ENCODE peak calls at places on chromosomes 11 and 22, in six cellular contexts. One of them, this sample, is unnamed.

GRCh38 chr11:6745465-6746015 is 26.2 kb downstream of the OR2AG2 start:
- DNase-seq in pulmonary artery endothelial cell: no peak
- DNase-seq in activated naive CD4-positive, alpha-beta T cell: no peak
- DNase-seq in MV-4-11: peak
- DNase-seq in stimulated activated CD8-positive, alpha-beta memory T cell treated with anti-CD3 and anti-CD28 coated beads, Interleukin-4, amount 100 ng/mL, for 1 hour: no peak
- DNase-seq in AG04449: no peak
- DNase-seq in this sample: no peak

GRCh38 chr11:6402561-6402981 is 12.3 kb downstream of the SMPD1 start:
- DNase-seq in MV-4-11: peak
- DNase-seq in pulmonary artery endothelial cell: no peak
- DNase-seq in AG04449: no peak
- DNase-seq in activated naive CD4-positive, alpha-beta T cell: peak
- DNase-seq in stimulated activated CD8-positive, alpha-beta memory T cell treated with anti-CD3 and anti-CD28 coated beads, Interleukin-4, amount 100 ng/mL, for 1 hour: no peak
- DNase-seq in this sample: no peak

GRCh38 chr22:43820671-43821305 is 8.7 kb upstream of the EFCAB6 start:
- DNase-seq in pulmonary artery endothelial cell: no peak
- DNase-seq in AG04449: no peak
- DNase-seq in stimulated activated CD8-positive, alpha-beta memory T cell treated with anti-CD3 and anti-CD28 coated beads, Interleukin-4, amount 100 ng/mL, for 1 hour: no peak
- DNase-seq in activated naive CD4-positive, alpha-beta T cell: no peak
- DNase-seq in MV-4-11: no peak
- DNase-seq in this sample: no peak

GRCh38 chr11:33135216-33135615 is 26.1 kb downstream of the CSTF3 start:
- DNase-seq in MV-4-11: no peak
- DNase-seq in AG04449: peak
- DNase-seq in stimulated activated CD8-positive, alpha-beta memory T cell treated with anti-CD3 and anti-CD28 coated beads, Interleukin-4, amount 100 ng/mL, for 1 hour: no peak
- DNase-seq in activated naive CD4-positive, alpha-beta T cell: no peak
- DNase-seq in pulmonary artery endothelial cell: no peak
- DNase-seq in this sample: peak

GRCh38 chr22:36301851-36302250 is 48.9 kb downstream of the APOL1 start:
- DNase-seq in activated naive CD4-positive, alpha-beta T cell: no peak
- DNase-seq in pulmonary artery endothelial cell: no peak
- DNase-seq in AG04449: peak
- DNase-seq in MV-4-11: no peak
- DNase-seq in stimulated activated CD8-positive, alpha-beta memory T cell treated with anti-CD3 and anti-CD28 coated beads, Interleukin-4, amount 100 ng/mL, for 1 hour: no peak
- DNase-seq in this sample: peak

GRCh38 chr11:8831861-8832260 is 79.1 kb upstream of the AKIP1 start:
- DNase-seq in MV-4-11: no peak
- DNase-seq in pulmonary artery endothelial cell: no peak
- DNase-seq in activated naive CD4-positive, alpha-beta T cell: no peak
- DNase-seq in AG04449: no peak
- DNase-seq in stimulated activated CD8-positive, alpha-beta memory T cell treated with anti-CD3 and anti-CD28 coated beads, Interleukin-4, amount 100 ng/mL, for 1 hour: no peak
- DNase-seq in this sample: no peak

GRCh38 chr22:28822930-28823481 is 22.6 kb upstream of the XBP1 start:
- DNase-seq in stimulated activated CD8-positive, alpha-beta memory T cell treated with anti-CD3 and anti-CD28 coated beads, Interleukin-4, amount 100 ng/mL, for 1 hour: no peak
- DNase-seq in MV-4-11: no peak
- DNase-seq in AG04449: no peak
- DNase-seq in pulmonary artery endothelial cell: no peak
- DNase-seq in activated naive CD4-positive, alpha-beta T cell: peak
- DNase-seq in this sample: no peak

GRCh38 chr11:70881948-70882715 is 370.2 kb downstream of the SHANK2 start:
- DNase-seq in activated naive CD4-positive, alpha-beta T cell: no peak
- DNase-seq in pulmonary artery endothelial cell: no peak
- DNase-seq in MV-4-11: no peak
- DNase-seq in stimulated activated CD8-positive, alpha-beta memory T cell treated with anti-CD3 and anti-CD28 coated beads, Interleukin-4, amount 100 ng/mL, for 1 hour: no peak
- DNase-seq in AG04449: no peak
- DNase-seq in this sample: no peak

GRCh38 chr22:44933829-44934735 is 75.7 kb downstream of the PHF21B start:
- DNase-seq in MV-4-11: no peak
- DNase-seq in stimulated activated CD8-positive, alpha-beta memory T cell treated with anti-CD3 and anti-CD28 coated beads, Interleukin-4, amount 100 ng/mL, for 1 hour: no peak
- DNase-seq in AG04449: no peak
- DNase-seq in pulmonary artery endothelial cell: no peak
- DNase-seq in activated naive CD4-positive, alpha-beta T cell: no peak
- DNase-seq in this sample: no peak

GRCh38 chr22:24035296-24035695 is 24.2 kb downstream of the CABIN1 start:
- DNase-seq in activated naive CD4-positive, alpha-beta T cell: no peak
- DNase-seq in pulmonary artery endothelial cell: no peak
- DNase-seq in MV-4-11: no peak
- DNase-seq in stimulated activated CD8-positive, alpha-beta memory T cell treated with anti-CD3 and anti-CD28 coated beads, Interleukin-4, amount 100 ng/mL, for 1 hour: no peak
- DNase-seq in AG04449: no peak
- DNase-seq in this sample: no peak

GRCh38 chr11:79570104-79570503 is 129.3 kb upstream of the TENM4 start:
- DNase-seq in stimulated activated CD8-positive, alpha-beta memory T cell treated with anti-CD3 and anti-CD28 coated beads, Interleukin-4, amount 100 ng/mL, for 1 hour: no peak
- DNase-seq in activated naive CD4-positive, alpha-beta T cell: no peak
- DNase-seq in pulmonary artery endothelial cell: no peak
- DNase-seq in MV-4-11: peak
- DNase-seq in AG04449: no peak
- DNase-seq in this sample: no peak

GRCh38 chr11:82577246-82577645 is 156.4 kb downstream of the FAM181B start:
- DNase-seq in MV-4-11: no peak
- DNase-seq in pulmonary artery endothelial cell: no peak
- DNase-seq in AG04449: no peak
- DNase-seq in stimulated activated CD8-positive, alpha-beta memory T cell treated with anti-CD3 and anti-CD28 coated beads, Interleukin-4, amount 100 ng/mL, for 1 hour: no peak
- DNase-seq in activated naive CD4-positive, alpha-beta T cell: no peak
- DNase-seq in this sample: no peak

GRCh38 chr22:24588370-24588755 is 4.5 kb downstream of the LRRC75B start:
- DNase-seq in AG04449: no peak
- DNase-seq in MV-4-11: no peak
- DNase-seq in pulmonary artery endothelial cell: no peak
- DNase-seq in stimulated activated CD8-positive, alpha-beta memory T cell treated with anti-CD3 and anti-CD28 coated beads, Interleukin-4, amount 100 ng/mL, for 1 hour: no peak
- DNase-seq in activated naive CD4-positive, alpha-beta T cell: no peak
- DNase-seq in this sample: peak

GRCh38 chr22:35431483-35432205 is 31.7 kb downstream of the MCM5 start:
- DNase-seq in pulmonary artery endothelial cell: no peak
- DNase-seq in AG04449: no peak
- DNase-seq in MV-4-11: no peak
- DNase-seq in activated naive CD4-positive, alpha-beta T cell: no peak
- DNase-seq in stimulated activated CD8-positive, alpha-beta memory T cell treated with anti-CD3 and anti-CD28 coated beads, Interleukin-4, amount 100 ng/mL, for 1 hour: no peak
- DNase-seq in this sample: no peak

GRCh38 chr11:66326261-66327111 is 9.6 kb upstream of the CD248 start:
- DNase-seq in MV-4-11: no peak
- DNase-seq in AG04449: no peak
- DNase-seq in stimulated activated CD8-positive, alpha-beta memory T cell treated with anti-CD3 and anti-CD28 coated beads, Interleukin-4, amount 100 ng/mL, for 1 hour: no peak
- DNase-seq in pulmonary artery endothelial cell: no peak
- DNase-seq in activated naive CD4-positive, alpha-beta T cell: peak
- DNase-seq in this sample: peak

GRCh38 chr11:61174275-61174674 is 13.0 kb upstream of the VPS37C start:
- DNase-seq in activated naive CD4-positive, alpha-beta T cell: no peak
- DNase-seq in AG04449: no peak
- DNase-seq in MV-4-11: no peak
- DNase-seq in stimulated activated CD8-positive, alpha-beta memory T cell treated with anti-CD3 and anti-CD28 coated beads, Interleukin-4, amount 100 ng/mL, for 1 hour: no peak
- DNase-seq in pulmonary artery endothelial cell: no peak
- DNase-seq in this sample: no peak

GRCh38 chr11:46896719-46897406 is 21.5 kb downstream of the LRP4 start:
- DNase-seq in stimulated activated CD8-positive, alpha-beta memory T cell treated with anti-CD3 and anti-CD28 coated beads, Interleukin-4, amount 100 ng/mL, for 1 hour: no peak
- DNase-seq in AG04449: no peak
- DNase-seq in activated naive CD4-positive, alpha-beta T cell: no peak
- DNase-seq in pulmonary artery endothelial cell: no peak
- DNase-seq in MV-4-11: peak
- DNase-seq in this sample: peak

GRCh38 chr11:106105986-106106385 is 28.5 kb downstream of the AASDHPPT start:
- DNase-seq in pulmonary artery endothelial cell: no peak
- DNase-seq in AG04449: no peak
- DNase-seq in MV-4-11: no peak
- DNase-seq in stimulated activated CD8-positive, alpha-beta memory T cell treated with anti-CD3 and anti-CD28 coated beads, Interleukin-4, amount 100 ng/mL, for 1 hour: no peak
- DNase-seq in activated naive CD4-positive, alpha-beta T cell: no peak
- DNase-seq in this sample: no peak

GRCh38 chr22:38921801-38922200 is 35.6 kb upstream of the APOBEC3A start:
- DNase-seq in AG04449: no peak
- DNase-seq in activated naive CD4-positive, alpha-beta T cell: no peak
- DNase-seq in MV-4-11: no peak
- DNase-seq in pulmonary artery endothelial cell: no peak
- DNase-seq in stimulated activated CD8-positive, alpha-beta memory T cell treated with anti-CD3 and anti-CD28 coated beads, Interleukin-4, amount 100 ng/mL, for 1 hour: no peak
- DNase-seq in this sample: no peak

GRCh38 chr22:28146401-28147304 is 227.6 kb upstream of the PITPNB start:
- DNase-seq in MV-4-11: no peak
- DNase-seq in pulmonary artery endothelial cell: no peak
- DNase-seq in stimulated activated CD8-positive, alpha-beta memory T cell treated with anti-CD3 and anti-CD28 coated beads, Interleukin-4, amount 100 ng/mL, for 1 hour: no peak
- DNase-seq in activated naive CD4-positive, alpha-beta T cell: no peak
- DNase-seq in AG04449: no peak
- DNase-seq in this sample: peak

GRCh38 chr22:37985751-37986281 is 1.5 kb upstream of the SOX10 start:
- DNase-seq in AG04449: no peak
- DNase-seq in MV-4-11: no peak
- DNase-seq in pulmonary artery endothelial cell: no peak
- DNase-seq in stimulated activated CD8-positive, alpha-beta memory T cell treated with anti-CD3 and anti-CD28 coated beads, Interleukin-4, amount 100 ng/mL, for 1 hour: no peak
- DNase-seq in activated naive CD4-positive, alpha-beta T cell: no peak
- DNase-seq in this sample: no peak

GRCh38 chr11:35649984-35650383 is 12.6 kb upstream of the TRIM44 start:
- DNase-seq in pulmonary artery endothelial cell: no peak
- DNase-seq in stimulated activated CD8-positive, alpha-beta memory T cell treated with anti-CD3 and anti-CD28 coated beads, Interleukin-4, amount 100 ng/mL, for 1 hour: no peak
- DNase-seq in activated naive CD4-positive, alpha-beta T cell: no peak
- DNase-seq in MV-4-11: no peak
- DNase-seq in AG04449: no peak
- DNase-seq in this sample: peak

GRCh38 chr11:61171907-61172306 is 10.7 kb upstream of the VPS37C start:
- DNase-seq in pulmonary artery endothelial cell: no peak
- DNase-seq in MV-4-11: no peak
- DNase-seq in stimulated activated CD8-positive, alpha-beta memory T cell treated with anti-CD3 and anti-CD28 coated beads, Interleukin-4, amount 100 ng/mL, for 1 hour: no peak
- DNase-seq in activated naive CD4-positive, alpha-beta T cell: no peak
- DNase-seq in AG04449: no peak
- DNase-seq in this sample: no peak

GRCh38 chr22:45709004-45709739 is 37.5 kb downstream of the ATXN10 start:
- DNase-seq in MV-4-11: peak
- DNase-seq in AG04449: no peak
- DNase-seq in activated naive CD4-positive, alpha-beta T cell: no peak
- DNase-seq in stimulated activated CD8-positive, alpha-beta memory T cell treated with anti-CD3 and anti-CD28 coated beads, Interleukin-4, amount 100 ng/mL, for 1 hour: no peak
- DNase-seq in pulmonary artery endothelial cell: no peak
- DNase-seq in this sample: peak

GRCh38 chr11:86069408-86070086 is 663 bp upstream of the PICALM start:
- DNase-seq in AG04449: peak
- DNase-seq in stimulated activated CD8-positive, alpha-beta memory T cell treated with anti-CD3 and anti-CD28 coated beads, Interleukin-4, amount 100 ng/mL, for 1 hour: no peak
- DNase-seq in MV-4-11: peak
- DNase-seq in activated naive CD4-positive, alpha-beta T cell: no peak
- DNase-seq in pulmonary artery endothelial cell: peak
- DNase-seq in this sample: peak

GRCh38 chr11:68067991-68068390 is 29.2 kb downstream of the TCIRG1 start:
- DNase-seq in MV-4-11: no peak
- DNase-seq in AG04449: no peak
- DNase-seq in activated naive CD4-positive, alpha-beta T cell: no peak
- DNase-seq in stimulated activated CD8-positive, alpha-beta memory T cell treated with anti-CD3 and anti-CD28 coated beads, Interleukin-4, amount 100 ng/mL, for 1 hour: no peak
- DNase-seq in pulmonary artery endothelial cell: no peak
- DNase-seq in this sample: no peak